ENCODE peak calls at places on chromosomes 13 and 19, in eight cellular contexts. M is activated T-cell treated with anti-CD3 and anti-CD28 coated beads for 48 hours; Q is NCI-H2081; E is stimulated activated CD8-positive, alpha-beta memory T cell treated with anti-CD3 and anti-CD28 coated beads, Interleukin-2, amount 100 ng/mL, for 48 hours; D is stromal cell of bone marrow; W is M059J; H is Calu3; N is Kasumi-1. R is an unnamed sample.

GRCh38 chr13:108963846-108964600 is 334.6 kb downstream of the MYO16 start:
- DNase-seq in H (no peak), E (no peak), W (peak; percentile 47), Q (no peak), M (no peak), D (peak; percentile 15), N (no peak), R (peak; percentile 61)

GRCh38 chr19:40147693-40148347 is 43.4 kb upstream of the MAP3K10 start:
- DNase-seq in N (peak; percentile 90), E (no peak), M (no peak), H (peak; percentile 25), Q (no peak), D (peak; percentile 77), W (peak; percentile 78), R (peak; percentile 45)

GRCh38 chr19:10001899-10002298 is 8.4 kb downstream of the COL5A3 start:
- DNase-seq in D (peak; percentile 18), Q (no peak), N (no peak), E (no peak), M (no peak), W (no peak), H (peak; percentile 40), R (peak; percentile 25)

GRCh38 chr19:31354316-31354715 is 5.1 kb upstream of the TSHZ3 start:
- DNase-seq in N (no peak), Q (no peak), E (no peak), H (no peak), W (no peak), D (no peak), M (no peak), R (no peak)

GRCh38 chr19:48625891-48626327 is 6.6 kb downstream of the SPHK2 start:
- DNase-seq in H (no peak), N (no peak), D (no peak), E (no peak), W (no peak), M (no peak), Q (no peak), R (no peak)

GRCh38 chr13:113979791-113980471 is 6.1 kb upstream of the C13orf46 start:
- DNase-seq in H (no peak), W (no peak), Q (no peak), E (no peak), D (no peak), N (no peak), M (no peak), R (no peak)

GRCh38 chr19:56114711-56115110 is 6.4 kb downstream of the ZNF787 start:
- DNase-seq in H (no peak), M (no peak), E (no peak), D (no peak), N (no peak), Q (no peak), W (no peak), R (no peak)

GRCh38 chr13:113041821-113042335 is 63.7 kb upstream of the F7 start:
- DNase-seq in E (no peak), N (no peak), Q (no peak), M (no peak), D (no peak), H (no peak), W (no peak), R (no peak)

GRCh38 chr19:39828015-39828633 is 5.8 kb downstream of the DYRK1B start:
- DNase-seq in H (no peak), E (no peak), W (no peak), N (no peak), M (no peak), D (no peak), Q (no peak), R (no peak)

GRCh38 chr13:36395280-36395679 is 37.0 kb upstream of the CCNA1 start:
- DNase-seq in N (peak; percentile 62), E (no peak), M (no peak), H (no peak), Q (no peak), W (peak; percentile 33), D (peak; percentile 48), R (peak; percentile 68)

GRCh38 chr13:102011539-102011938 is 390.3 kb downstream of the FGF14 start:
- DNase-seq in H (no peak), W (no peak), N (no peak), D (no peak), E (no peak), M (no peak), Q (no peak), R (no peak)

GRCh38 chr19:32708457-32708856 is 11.1 kb upstream of the TDRD12 start:
- DNase-seq in Q (no peak), H (no peak), M (no peak), D (no peak), N (no peak), W (no peak), E (no peak), R (peak; percentile 48)

GRCh38 chr19:47644743-47645499 is 36.0 kb downstream of the BICRA start:
- DNase-seq in D (no peak), W (peak; percentile 14), Q (no peak), N (no peak), E (no peak), H (no peak), M (no peak), R (peak; percentile 86)

GRCh38 chr19:3108775-3109174 is 14.6 kb downstream of the GNA11 start:
- DNase-seq in W (peak; percentile 43), Q (peak; percentile 61), M (peak; percentile 59), N (peak; percentile 88), D (peak; percentile 21), E (peak; percentile 49), H (peak; percentile 57), R (peak; percentile 50)

GRCh38 chr13:45016792-45017425 is 27.6 kb downstream of the GPALPP1 start:
- DNase-seq in Q (no peak), W (no peak), D (no peak), N (no peak), H (no peak), E (no peak), M (no peak), R (no peak)

GRCh38 chr19:11463391-11463790 is 17.5 kb downstream of the ELAVL3 start:
- DNase-seq in M (no peak), H (no peak), Q (no peak), N (no peak), D (no peak), W (no peak), E (no peak), R (no peak)

GRCh38 chr19:13846533-13847032 is 30.4 kb upstream of the NANOS3 start:
- DNase-seq in M (peak; percentile 95), Q (peak; percentile 54), N (peak; percentile 83), W (peak; percentile 99), H (peak; percentile 96), E (peak; percentile 96), D (peak; percentile 81), R (peak; percentile 97)

GRCh38 chr13:23941216-23941615 is 43.9 kb upstream of the C1QTNF9B start:
- DNase-seq in W (no peak), E (no peak), N (no peak), H (no peak), D (no peak), Q (no peak), M (no peak), R (no peak)

GRCh38 chr19:4456566-4456842 is 1.1 kb downstream of the UBXN6 start:
- DNase-seq in W (peak; percentile 27), D (peak; percentile 56), H (no peak), Q (no peak), E (no peak), N (peak; percentile 61), M (no peak), R (peak; percentile 70)

GRCh38 chr19:10388957-10389356 is 8.6 kb upstream of the TYK2 start:
- DNase-seq in H (peak; percentile 86), N (peak; percentile 77), W (peak; percentile 77), D (peak; percentile 46), Q (peak; percentile 81), E (peak; percentile 69), M (peak; percentile 66), R (peak; percentile 85)

GRCh38 chr13:84655677-84656076 is 773.4 kb upstream of the SLITRK1 start:
- DNase-seq in Q (no peak), W (peak; percentile 76), E (no peak), N (peak; percentile 65), M (no peak), D (no peak), H (no peak), R (peak; percentile 32)

GRCh38 chr19:31332096-31332495 is 17.1 kb downstream of the TSHZ3 start:
- DNase-seq in N (no peak), H (no peak), D (no peak), E (no peak), Q (no peak), W (no peak), M (no peak), R (no peak)

GRCh38 chr19:42368360-42368759 is 21.7 kb downstream of the CNFN start:
- DNase-seq in M (no peak), E (no peak), D (no peak), Q (no peak), H (no peak), W (no peak), N (no peak), R (no peak)

GRCh38 chr19:38930776-38931761 is at the start of gene MRPS12:
- DNase-seq in H (peak; percentile 98), D (peak; percentile 97), E (peak; percentile 93), W (peak; percentile 99), N (peak; percentile 97), Q (peak; percentile 99), M (peak; percentile 97), R (peak; percentile 99)

GRCh38 chr13:110756268-110756667 is 42.8 kb downstream of the ING1 start:
- DNase-seq in W (peak; percentile 43), Q (no peak), H (no peak), E (no peak), M (no peak), N (no peak), D (no peak), R (no peak)

GRCh38 chr19:13163609-13164364 is 13.6 kb downstream of the IER2 start:
- DNase-seq in H (peak; percentile 89), E (peak; percentile 43), Q (peak; percentile 22), M (peak; percentile 53), W (peak; percentile 97), D (no peak), N (peak; percentile 87), R (peak; percentile 95)

GRCh38 chr19:55437410-55437809 is 5.7 kb downstream of the SHISA7 start:
- DNase-seq in Q (no peak), D (peak; percentile 31), N (peak; percentile 83), M (no peak), E (no peak), H (peak; percentile 81), W (peak; percentile 74), R (peak; percentile 49)

GRCh38 chr13:44088409-44088808 is 208.7 kb downstream of the LACC1 start:
- DNase-seq in M (no peak), E (no peak), N (no peak), D (no peak), Q (no peak), W (no peak), H (no peak), R (no peak)

GRCh38 chr19:56108447-56109195 is 12.5 kb downstream of the ZNF787 start:
- DNase-seq in H (no peak), M (no peak), Q (no peak), E (no peak), N (no peak), W (no peak), D (no peak), R (no peak)

GRCh38 chr19:10292206-10292788 is 2.5 kb downstream of the ICAM5 start:
- DNase-seq in N (peak; percentile 35), E (peak; percentile 67), M (peak; percentile 77), H (peak; percentile 89), Q (no peak), W (peak; percentile 68), D (no peak), R (peak; percentile 59)

GRCh38 chr13:24642236-24642635 is 38.0 kb upstream of the ATP12A start:
- DNase-seq in M (no peak), D (no peak), Q (no peak), N (no peak), H (no peak), E (no peak), W (no peak), R (no peak)

R was measured in kidney tubule cell.